ENCODE peak calls at places on chromosomes 1 and 21, in four cellular contexts. L is IMR-90, M is HS-27A, P is astrocyte of the spinal cord. K is an unnamed sample.

GRCh38 chr1:18247151-18247550 is 139.6 kb downstream of the IGSF21 start:
- DNase-seq in L (no peak), M (no peak), P (no peak), K (no peak)

GRCh38 chr1:12594966-12595838 is 22.8 kb downstream of the DHRS3 start:
- DNase-seq in L (peak), M (no peak), P (peak), K (no peak)

GRCh38 chr1:28811766-28812668 is at the start of gene OPRD1:
- DNase-seq in L (no peak), M (no peak), P (no peak), K (no peak)

GRCh38 chr1:31507221-31507620 is 69.1 kb upstream of the TINAGL1 start:
- DNase-seq in L (no peak), M (no peak), P (no peak), K (no peak)

GRCh38 chr1:220544901-220545303 is 17.0 kb downstream of the MARK1 start:
- DNase-seq in L (peak), M (no peak), P (no peak), K (no peak)

GRCh38 chr1:205416326-205416725 is 5.5 kb downstream of the LEMD1 start:
- DNase-seq in L (no peak), M (no peak), P (no peak), K (no peak)

GRCh38 chr21:45309069-45309521 is 21.4 kb upstream of the POFUT2 start:
- DNase-seq in L (peak), M (no peak), P (peak), K (no peak)

GRCh38 chr1:240906477-240906876 is 294.5 kb upstream of the GREM2 start:
- DNase-seq in L (no peak), M (no peak), P (peak), K (no peak)

GRCh38 chr1:219304227-219305226 is 130.8 kb downstream of the LYPLAL1 start:
- DNase-seq in L (peak), M (peak), P (peak), K (no peak)

GRCh38 chr1:58047265-58047858 is 499.2 kb downstream of the OMA1 start:
- DNase-seq in L (no peak), M (no peak), P (no peak), K (peak)

GRCh38 chr1:179881642-179882252 is 338 bp upstream of the TOR1AIP1 start:
- DNase-seq in L (peak), M (no peak), P (peak), K (no peak)

GRCh38 chr1:200780545-200781444 is 42.1 kb downstream of the CAMSAP2 start:
- DNase-seq in L (peak), M (no peak), P (peak), K (peak)

GRCh38 chr1:225447649-225448048 is 19.8 kb upstream of the LBR start:
- DNase-seq in L (peak), M (no peak), P (peak), K (no peak)

GRCh38 chr1:2906620-2907019 is 105.1 kb upstream of the TTC34 start:
- DNase-seq in L (no peak), M (no peak), P (no peak), K (no peak)

GRCh38 chr1:229892515-229893117 is 174.4 kb upstream of the GALNT2 start:
- DNase-seq in L (no peak), M (no peak), P (no peak), K (no peak)

GRCh38 chr1:239956230-239956629 is 135.5 kb upstream of the FMN2 start:
- DNase-seq in L (no peak), M (no peak), P (no peak), K (no peak)

GRCh38 chr1:1275836-1276235 is 2.2 kb upstream of the UBE2J2 start:
- DNase-seq in L (peak), M (no peak), P (no peak), K (no peak)

GRCh38 chr1:6602669-6603423 is at the start of gene KLHL21:
- DNase-seq in L (peak), M (peak), P (peak), K (peak)

GRCh38 chr1:97581614-97582051 is 339.2 kb downstream of the DPYD start:
- DNase-seq in L (peak), M (peak), P (no peak), K (no peak)

GRCh38 chr21:14531927-14532326 is 14.2 kb downstream of the SAMSN1 start:
- DNase-seq in L (no peak), M (no peak), P (no peak), K (no peak)

GRCh38 chr1:107365874-107366273 is 225.0 kb downstream of the NTNG1 start:
- DNase-seq in L (no peak), M (no peak), P (no peak), K (no peak)

GRCh38 chr1:164783778-164784555 is 225.0 kb downstream of the PBX1 start:
- DNase-seq in L (no peak), M (no peak), P (peak), K (no peak)

GRCh38 chr21:41931041-41931451 is 22.8 kb downstream of the C2CD2 start:
- DNase-seq in L (no peak), M (no peak), P (no peak), K (no peak)

GRCh38 chr1:42893064-42893463 is 46.7 kb downstream of the ZNF691 start:
- DNase-seq in L (no peak), M (no peak), P (no peak), K (no peak)

GRCh38 chr1:230303822-230304221 is 122.3 kb downstream of the PGBD5 start:
- DNase-seq in L (peak), M (no peak), P (no peak), K (no peak)

GRCh38 chr1:92095868-92096267 is 15.7 kb downstream of the BTBD8 start:
- DNase-seq in L (no peak), M (no peak), P (no peak), K (no peak)

GRCh38 chr1:212625781-212626450 is 17.4 kb downstream of the ATF3 start:
- DNase-seq in L (no peak), M (no peak), P (no peak), K (no peak)

GRCh38 chr1:178538192-178538916 is 25.4 kb downstream of the TEX35 start:
- DNase-seq in L (peak), M (no peak), P (peak), K (no peak)

GRCh38 chr21:44801468-44802395 is at the start of gene UBE2G2:
- DNase-seq in L (peak), M (peak), P (peak), K (peak)

GRCh38 chr1:184757406-184757805 is 2.7 kb upstream of the EDEM3 start:
- DNase-seq in L (no peak), M (no peak), P (no peak), K (no peak)

GRCh38 chr1:205812271-205812877 is 624 bp downstream of the SLC41A1 start:
- DNase-seq in L (peak), M (no peak), P (peak), K (peak)

GRCh38 chr1:32101233-32101681 is 6.6 kb upstream of the KPNA6 start:
- DNase-seq in L (peak), M (peak), P (peak), K (no peak)

GRCh38 chr1:233211595-233211994 is 83.9 kb downstream of the PCNX2 start:
- DNase-seq in L (peak), M (no peak), P (no peak), K (no peak)

GRCh38 chr21:33668180-33668579 is 25.9 kb downstream of the ITSN1 start:
- DNase-seq in L (peak), M (no peak), P (no peak), K (no peak)

GRCh38 chr21:33403128-33403785 is at the start of gene IFNGR2:
- DNase-seq in L (no peak), M (no peak), P (no peak), K (peak)

GRCh38 chr1:109477821-109478220 is 5.9 kb upstream of the ATXN7L2 start:
- DNase-seq in L (no peak), M (no peak), P (no peak), K (no peak)

GRCh38 chr1:85049735-85050166 is 1.5 kb upstream of the MCOLN3 start:
- DNase-seq in L (no peak), M (no peak), P (no peak), K (no peak)

GRCh38 chr1:156914440-156914856 is 6.0 kb upstream of the LRRC71 start:
- DNase-seq in L (peak), M (no peak), P (peak), K (no peak)

GRCh38 chr1:182281541-182281940 is 110.0 kb downstream of the GLUL start:
- DNase-seq in L (no peak), M (no peak), P (no peak), K (no peak)